ENCODE peak calls at places on chromosomes 16 and 17, in ten cellular contexts. D, Q, P, B, A, L, K, Y, N and R are unnamed samples.

GRCh38 chr17:80980397-80981061 is 11.1 kb upstream of the CHMP6 start:
- DNase-seq in Q (no peak), L (no peak), N (no peak), Y (no peak), P (no peak), B (peak), D (no peak), K (no peak), A (no peak), R (no peak)

GRCh38 chr16:87806246-87806607 is 40.4 kb upstream of the KLHDC4 start:
- DNase-seq in Y (peak), N (no peak), D (no peak), A (no peak), B (peak), L (no peak), K (no peak), Q (no peak), P (peak), R (no peak)

GRCh38 chr16:72552675-72553074 is 380.7 kb upstream of the PMFBP1 start:
- DNase-seq in B (no peak), N (no peak), Q (no peak), D (no peak), P (no peak), K (no peak), Y (no peak), A (no peak), L (no peak), R (no peak)

GRCh38 chr17:66675991-66676371 is 158.9 kb upstream of the CACNG5 start:
- DNase-seq in D (no peak), Q (no peak), A (peak), Y (no peak), L (no peak), K (no peak), P (no peak), N (peak), B (peak), R (no peak)

GRCh38 chr16:995087-995486 is 13.5 kb downstream of the SOX8 start:
- DNase-seq in A (no peak), Q (no peak), N (no peak), D (no peak), K (no peak), B (peak), P (no peak), L (no peak), Y (no peak), R (no peak)

GRCh38 chr17:9893606-9894005 is 11.5 kb downstream of the RCVRN start:
- DNase-seq in N (no peak), D (no peak), A (no peak), B (peak), Q (no peak), Y (no peak), K (no peak), L (no peak), P (no peak), R (no peak)

GRCh38 chr17:81615401-81615930 is 21.4 kb downstream of the NPLOC4 start:
- DNase-seq in B (no peak), A (no peak), P (no peak), N (no peak), K (no peak), Y (no peak), L (no peak), D (no peak), Q (no peak), R (no peak)

GRCh38 chr16:77211880-77212735 is 12.9 kb downstream of the SYCE1L start:
- DNase-seq in Y (peak), A (peak), P (no peak), B (no peak), D (peak), L (peak), Q (peak), K (peak), N (no peak), R (peak)

GRCh38 chr16:51433597-51433996 is 282.5 kb upstream of the SALL1 start:
- DNase-seq in D (no peak), K (no peak), A (no peak), Y (no peak), N (no peak), P (no peak), L (no peak), Q (no peak), B (no peak), R (no peak)

GRCh38 chr16:9159839-9160550 is 68.6 kb downstream of the HAPSTR1 start:
- DNase-seq in K (peak), A (no peak), Q (peak), L (peak), Y (peak), N (no peak), D (peak), B (peak), P (peak), R (peak)